ENCODE peak calls at places on chromosomes 7 and 10, in four cellular contexts. X is HepG2, F is K562, N is A549. U is an unnamed sample.

GRCh38 chr10:25933653-25934608 is at the start of gene MYO3A:
- DNase-seq in X (no peak), F (no peak), N (no peak), U (peak)

GRCh38 chr10:15793664-15794063 is 66.6 kb downstream of the MINDY3 start:
- DNase-seq in X (no peak), F (no peak), N (no peak), U (no peak)

GRCh38 chr10:86362129-86362527 is 4.5 kb downstream of the GRID1 start:
- DNase-seq in X (no peak), F (no peak), N (no peak), U (no peak)

GRCh38 chr7:140983802-140984201 is 30.9 kb downstream of the MRPS33 start:
- DNase-seq in X (no peak), F (peak), N (no peak), U (no peak)

GRCh38 chr10:18577823-18578685 is 73.3 kb downstream of the NSUN6 start:
- DNase-seq in X (no peak), F (no peak), N (no peak), U (no peak)

GRCh38 chr7:139725077-139725476 is 52.7 kb downstream of the HIPK2 start:
- DNase-seq in X (no peak), F (no peak), N (no peak), U (no peak)

GRCh38 chr10:119666709-119667004 is 15.5 kb downstream of the BAG3 start:
- DNase-seq in X (no peak), F (no peak), N (no peak), U (no peak)

GRCh38 chr10:80275135-80275498 is 14.3 kb downstream of the MAT1A start:
- DNase-seq in X (no peak), F (peak), N (no peak), U (no peak)

GRCh38 chr7:8042796-8043535 is 74.4 kb downstream of the GLCCI1 start:
- DNase-seq in X (no peak), F (no peak), N (no peak), U (no peak)

GRCh38 chr10:100370976-100371706 is 24.1 kb downstream of the SCD start:
- DNase-seq in X (peak), F (peak), N (peak), U (peak)

GRCh38 chr7:135320277-135320676 is 86.6 kb downstream of the STRA8 start:
- DNase-seq in X (no peak), F (no peak), N (no peak), U (no peak)

GRCh38 chr7:44100458-44101303 is 3.5 kb upstream of the AEBP1 start:
- DNase-seq in X (no peak), F (no peak), N (no peak), U (no peak)

GRCh38 chr7:30315589-30315988 is 31.2 kb downstream of the ZNRF2 start:
- DNase-seq in X (no peak), F (no peak), N (no peak), U (no peak)
- TF ChIP-seq NR3C1 in X (no peak), F (no peak), N (no peak), U (no peak)

DNA sequence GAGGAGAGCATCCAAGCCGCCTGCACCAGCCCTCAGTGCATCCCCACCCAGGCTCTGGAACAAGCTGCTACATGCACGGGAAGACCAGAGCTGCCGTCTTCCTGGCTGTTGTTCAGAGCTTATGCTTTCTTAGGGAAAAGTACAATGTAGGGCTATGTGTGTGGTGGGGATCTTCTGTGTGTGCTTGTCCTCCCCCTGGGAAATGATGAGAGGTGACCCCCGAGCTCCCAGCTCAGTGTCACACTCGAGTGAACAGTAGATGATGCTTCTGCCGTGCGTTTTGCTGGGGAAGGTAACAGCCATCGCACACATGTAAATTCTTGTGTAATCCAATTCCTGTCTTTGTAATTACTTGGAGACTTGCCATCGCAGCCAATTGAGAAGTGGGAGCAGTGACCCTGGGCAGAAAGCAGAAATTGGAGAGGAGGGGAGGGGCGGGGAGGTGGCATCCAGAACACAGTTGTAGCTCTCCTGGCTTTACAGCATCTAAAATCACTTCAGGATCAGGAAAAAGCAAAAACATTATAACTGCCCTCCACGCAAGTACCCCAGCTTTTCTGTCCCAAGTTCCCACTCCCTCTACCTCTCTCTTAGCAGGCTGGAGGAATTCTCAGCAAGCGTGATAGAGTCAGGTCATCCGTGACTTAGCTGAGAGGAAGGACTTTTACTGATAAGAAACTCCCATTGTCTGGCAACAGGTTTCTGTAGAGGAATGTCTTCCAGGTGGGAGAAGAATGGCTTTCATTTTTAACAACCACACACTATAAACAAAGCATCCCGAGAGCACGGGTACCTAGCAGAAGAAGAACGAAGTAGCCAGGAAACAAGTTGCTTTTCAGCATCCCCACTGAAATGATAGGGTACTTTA is 149.6 kb downstream of the TCF7L2 start:
- DNase-seq in X (no peak), F (no peak), N (no peak), U (no peak)
- TF ChIP-seq NR3C1 in X (no peak), F (no peak), N (no peak), U (no peak)

DNA sequence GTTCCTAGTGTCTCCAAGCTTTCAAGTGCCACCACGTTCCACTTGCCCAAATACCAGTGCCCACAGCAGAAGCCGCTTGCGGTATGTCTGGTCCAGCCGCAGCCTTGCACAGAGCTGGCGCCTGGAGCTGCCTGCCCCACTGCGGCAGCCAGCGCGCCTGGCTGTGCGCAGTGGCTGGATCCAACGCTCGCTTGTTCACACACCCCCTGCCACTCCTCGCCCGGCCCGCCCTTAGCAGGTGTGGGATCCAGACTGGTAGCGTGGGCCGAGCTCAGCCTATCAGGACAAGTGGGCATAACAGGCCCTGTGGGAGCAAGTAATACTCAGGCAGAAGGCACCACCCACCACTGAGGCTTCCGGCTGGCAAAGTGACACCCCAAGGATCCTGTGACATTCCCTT is 294.4 kb downstream of the GRM8 start:
- DNase-seq in X (no peak), F (no peak), N (no peak), U (no peak)
- TF ChIP-seq NR3C1 in X (no peak), F (no peak), N (no peak), U (no peak)

GRCh38 chr7:13560441-13560840 is 429.0 kb downstream of the ETV1 start:
- DNase-seq in X (no peak), F (no peak), N (no peak), U (no peak)

GRCh38 chr7:13563257-13563656 is 426.2 kb downstream of the ETV1 start:
- DNase-seq in X (no peak), F (no peak), N (no peak), U (no peak)

DNA sequence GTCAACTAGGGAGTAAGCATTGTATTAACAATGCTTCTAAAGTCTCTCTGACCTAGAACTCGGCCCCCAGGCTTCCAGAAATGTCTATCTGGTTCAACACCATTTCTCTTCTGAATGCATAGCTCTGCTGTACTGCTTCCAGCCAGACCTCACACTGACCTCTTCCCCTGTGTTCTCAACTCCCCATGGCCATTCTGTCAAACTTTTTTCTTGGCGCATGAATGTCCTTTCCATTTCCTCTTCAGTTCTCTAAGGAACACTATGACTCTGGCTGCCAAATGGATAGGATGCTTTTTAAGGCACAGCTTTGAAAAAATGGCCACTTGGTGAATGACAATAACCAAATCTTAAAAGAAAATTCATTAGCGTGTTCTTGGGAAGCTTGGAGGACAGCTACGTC is 425.8 kb downstream of the ETV1 start:
- DNase-seq in X (no peak), F (no peak), N (no peak), U (no peak)
- TF ChIP-seq NR3C1 in X (no peak), F (no peak), N (no peak), U (no peak)

GRCh38 chr10:33553951-33554571 is 219.6 kb upstream of the NRP1 start:
- DNase-seq in X (no peak), F (no peak), N (no peak), U (no peak)

GRCh38 chr10:33556103-33556502 is 221.6 kb upstream of the NRP1 start:
- DNase-seq in X (no peak), F (no peak), N (no peak), U (no peak)

GRCh38 chr10:33547976-33548375 is 213.5 kb upstream of the NRP1 start:
- DNase-seq in X (no peak), F (no peak), N (no peak), U (no peak)

GRCh38 chr10:33556581-33556980 is 222.1 kb upstream of the NRP1 start:
- DNase-seq in X (no peak), F (no peak), N (no peak), U (no peak)

GRCh38 chr10:33552290-33552689 is 217.8 kb upstream of the NRP1 start:
- DNase-seq in X (no peak), F (no peak), N (no peak), U (no peak)
- TF ChIP-seq NR3C1 in X (no peak), F (no peak), N (no peak), U (no peak)

GRCh38 chr7:156473476-156474240 is 166.9 kb upstream of the RNF32 start:
- DNase-seq in X (peak), F (peak), N (peak), U (peak)
- TF ChIP-seq NR3C1 in X (no peak), F (no peak), N (no peak), U (no peak)

U was measured in WTC11.